ENCODE peak calls at places on chromosomes 11 and 22, in nine cellular contexts. T is EH; X is H9; A is colonic mucosa; Y is activated naive CD4-positive, alpha-beta T cell; D is M059J; P is CD8-positive, alpha-beta memory T cell; N is epithelial cell of esophagus; R is activated naive CD8-positive, alpha-beta T cell treated with anti-CD3 and anti-CD28 coated beads, Interleukin-2, amount 50 U/mL, for 16 hours. Q is an unnamed sample.
A peak's percentile ranks its signal among the peaks of the same experiment; 100 is the strongest.

GRCh38 chr22:49138250-49138790 is 689.4 kb downstream of the BRD1 start:
- DNase-seq in T (no peak), X (no peak), A (no peak), Y (no peak), D (no peak), P (no peak), N (no peak), R (no peak), Q (no peak)

GRCh38 chr11:22343411-22344032 is 5.3 kb downstream of the SLC17A6 start:
- DNase-seq in T (no peak), X (peak; percentile 61), A (no peak), Y (no peak), D (no peak), P (no peak), N (no peak), R (no peak), Q (no peak)

GRCh38 chr11:73983764-73984543 is 1.3 kb upstream of the UCP2 start:
- DNase-seq in T (no peak), X (no peak), A (no peak), Y (no peak), D (no peak), P (no peak), N (no peak), R (no peak), Q (no peak)

GRCh38 chr11:11978098-11978637 is 30.3 kb downstream of the DKK3 start:
- DNase-seq in T (no peak), X (no peak), A (no peak), Y (no peak), D (no peak), P (no peak), N (no peak), R (no peak), Q (no peak)

GRCh38 chr22:37377927-37378326 is 49.4 kb downstream of the ELFN2 start:
- DNase-seq in T (no peak), X (no peak), A (no peak), Y (no peak), D (no peak), P (no peak), N (no peak), R (no peak), Q (no peak)

GRCh38 chr11:69879734-69880005 is 60.5 kb upstream of the FGF3 start:
- DNase-seq in T (no peak), X (no peak), A (no peak), Y (no peak), D (no peak), P (no peak), N (no peak), R (no peak), Q (no peak)

GRCh38 chr22:48756146-48757111 is 1071.2 kb downstream of the BRD1 start:
- DNase-seq in T (no peak), X (no peak), A (peak; percentile 9), Y (no peak), D (no peak), P (no peak), N (no peak), R (no peak), Q (no peak)

GRCh38 chr11:30798547-30799236 is 212.5 kb upstream of the MPPED2 start:
- DNase-seq in T (no peak), X (no peak), A (no peak), Y (no peak), D (no peak), P (no peak), N (no peak), R (no peak), Q (no peak)

GRCh38 chr11:77886401-77886800 is 65.5 kb downstream of the AAMDC start:
- DNase-seq in T (no peak), X (no peak), A (no peak), Y (no peak), D (no peak), P (no peak), N (no peak), R (no peak), Q (no peak)

GRCh38 chr22:49983148-49984042 is 22.8 kb downstream of the PIM3 start:
- DNase-seq in T (no peak), X (peak; percentile 69), A (no peak), Y (no peak), D (no peak), P (peak; percentile 46), N (no peak), R (no peak), Q (no peak)

GRCh38 chr11:33635161-33635560 is 65.5 kb downstream of the C11orf91 start:
- DNase-seq in T (peak; percentile 58), X (no peak), A (no peak), Y (no peak), D (no peak), P (no peak), N (peak; percentile 59), R (no peak), Q (no peak)

GRCh38 chr22:19868773-19869471 is 14.2 kb upstream of the GNB1L start:
- DNase-seq in T (no peak), X (peak; percentile 29), A (peak; percentile 67), Y (no peak), D (no peak), P (no peak), N (peak; percentile 81), R (no peak), Q (no peak)

GRCh38 chr22:47040486-47041145 is 278.2 kb downstream of the TBC1D22A start:
- DNase-seq in T (no peak), X (no peak), A (no peak), Y (no peak), D (no peak), P (no peak), N (no peak), R (no peak), Q (no peak)

GRCh38 chr11:61567286-61568061 is 13.4 kb downstream of the SYT7 start:
- DNase-seq in T (peak; percentile 75), X (peak; percentile 89), A (peak; percentile 86), Y (peak; percentile 36), D (peak; percentile 58), P (peak; percentile 62), N (peak; percentile 85), R (peak; percentile 41), Q (peak; percentile 39)

GRCh38 chr11:1236316-1237127 is 13.7 kb downstream of the MUC5B start:
- DNase-seq in T (no peak), X (peak; percentile 22), A (no peak), Y (no peak), D (no peak), P (no peak), N (no peak), R (no peak), Q (no peak)

GRCh38 chr11:110355011-110355744 is 58.8 kb upstream of the RDX start:
- DNase-seq in T (no peak), X (peak; percentile 34), A (no peak), Y (no peak), D (peak; percentile 50), P (no peak), N (no peak), R (no peak), Q (peak; percentile 22)

GRCh38 chr11:70158757-70159389 is 44.2 kb upstream of the FADD start:
- DNase-seq in T (no peak), X (no peak), A (no peak), Y (no peak), D (no peak), P (no peak), N (no peak), R (no peak), Q (no peak)

GRCh38 chr11:4539603-4540219 is 5.3 kb upstream of the OR52M1 start:
- DNase-seq in T (peak; percentile 47), X (peak; percentile 39), A (peak; percentile 57), Y (peak; percentile 9), D (peak; percentile 28), P (peak; percentile 6), N (peak; percentile 54), R (peak; percentile 18), Q (peak; percentile 16)

GRCh38 chr11:132114185-132114584 is 743.8 kb downstream of the NTM start:
- DNase-seq in T (peak; percentile 49), X (peak; percentile 77), A (no peak), Y (no peak), D (peak; percentile 30), P (no peak), N (peak; percentile 57), R (no peak), Q (no peak)

GRCh38 chr11:131095501-131096185 is 179.4 kb upstream of the SNX19 start:
- DNase-seq in T (no peak), X (no peak), A (no peak), Y (no peak), D (no peak), P (no peak), N (no peak), R (no peak), Q (no peak)

GRCh38 chr22:22787805-22788459 is 99.7 kb upstream of the IGLL5 start:
- DNase-seq in T (peak; percentile 50), X (peak; percentile 79), A (peak; percentile 70), Y (peak; percentile 42), D (peak; percentile 13), P (peak; percentile 47), N (peak; percentile 23), R (peak; percentile 32), Q (no peak)

GRCh38 chr11:72712168-72712721 is 38.0 kb upstream of the PDE2A start:
- DNase-seq in T (no peak), X (no peak), A (peak; percentile 42), Y (no peak), D (no peak), P (no peak), N (no peak), R (no peak), Q (no peak)

GRCh38 chr22:36478966-36479365 is 2.5 kb downstream of the TXN2 start:
- DNase-seq in T (no peak), X (no peak), A (no peak), Y (no peak), D (no peak), P (no peak), N (no peak), R (no peak), Q (no peak)